ENCODE peak calls at places on chromosomes 2 and 18, in six cellular contexts. R is tibial nerve, L is fibroblast of the aortic adventitia, J is IMR-90, D is testis, U is left ventricle myocardium inferior. C is an unnamed sample.
A peak's percentile ranks its signal among the peaks of the same experiment; 100 is the strongest.

GRCh38 chr2:74554821-74555531 is 456 bp downstream of the DOK1 start:
- DNase-seq in R (no peak), L (no peak), J (peak; percentile 27), D (peak; percentile 44), U (peak; percentile 38), C (peak; percentile 50)

GRCh38 chr2:238380785-238381184 is 45.9 kb upstream of the ASB1 start:
- DNase-seq in R (no peak), L (peak; percentile 45), J (peak; percentile 74), D (no peak), U (no peak), C (peak; percentile 57)

GRCh38 chr2:201118957-201119848 is 3.2 kb downstream of the CFLAR start:
- DNase-seq in R (no peak), L (peak; percentile 57), J (peak; percentile 52), D (no peak), U (no peak), C (peak; percentile 68)

GRCh38 chr2:74778381-74779371 is 55.3 kb upstream of the HK2 start:
- DNase-seq in R (no peak), L (no peak), J (peak; percentile 18), D (peak; percentile 79), U (no peak), C (no peak)

GRCh38 chr18:24678626-24679025 is 218.2 kb downstream of the HRH4 start:
- DNase-seq in R (no peak), L (no peak), J (peak; percentile 73), D (no peak), U (no peak), C (no peak)

GRCh38 chr2:129074526-129074925 is 755.9 kb upstream of the HS6ST1 start:
- DNase-seq in R (no peak), L (no peak), J (no peak), D (no peak), U (no peak), C (no peak)

GRCh38 chr2:147161746-147162145 is 683.1 kb upstream of the ACVR2A start:
- DNase-seq in R (no peak), L (no peak), J (no peak), D (no peak), U (no peak), C (no peak)

GRCh38 chr2:70938580-70938938 is 2.9 kb downstream of the ATP6V1B1 start:
- DNase-seq in R (no peak), L (no peak), J (no peak), D (no peak), U (no peak), C (no peak)

GRCh38 chr2:2731885-2732284 is 400.8 kb upstream of the MYT1L start:
- DNase-seq in R (no peak), L (no peak), J (no peak), D (no peak), U (no peak), C (no peak)

GRCh38 chr2:236656721-236657120 is 87.1 kb downstream of the ACKR3 start:
- DNase-seq in R (no peak), L (no peak), J (no peak), D (no peak), U (no peak), C (no peak)

GRCh38 chr2:127047054-127047453 is 59.9 kb downstream of the BIN1 start:
- DNase-seq in R (no peak), L (no peak), J (no peak), D (no peak), U (no peak), C (no peak)

GRCh38 chr2:172084484-172084733 is 898 bp upstream of the DLX1 start:
- DNase-seq in R (no peak), L (no peak), J (no peak), D (no peak), U (no peak), C (no peak)

GRCh38 chr2:172082105-172082943 is 3.0 kb upstream of the DLX1 start:
- DNase-seq in R (no peak), L (peak; percentile 26), J (no peak), D (no peak), U (no peak), C (no peak)

GRCh38 chr2:172081248-172082022 is 3.9 kb upstream of the DLX1 start:
- DNase-seq in R (no peak), L (no peak), J (no peak), D (no peak), U (no peak), C (no peak)

GRCh38 chr2:172083725-172084483 is 1.4 kb upstream of the DLX1 start:
- DNase-seq in R (no peak), L (no peak), J (no peak), D (no peak), U (no peak), C (no peak)

DNA sequence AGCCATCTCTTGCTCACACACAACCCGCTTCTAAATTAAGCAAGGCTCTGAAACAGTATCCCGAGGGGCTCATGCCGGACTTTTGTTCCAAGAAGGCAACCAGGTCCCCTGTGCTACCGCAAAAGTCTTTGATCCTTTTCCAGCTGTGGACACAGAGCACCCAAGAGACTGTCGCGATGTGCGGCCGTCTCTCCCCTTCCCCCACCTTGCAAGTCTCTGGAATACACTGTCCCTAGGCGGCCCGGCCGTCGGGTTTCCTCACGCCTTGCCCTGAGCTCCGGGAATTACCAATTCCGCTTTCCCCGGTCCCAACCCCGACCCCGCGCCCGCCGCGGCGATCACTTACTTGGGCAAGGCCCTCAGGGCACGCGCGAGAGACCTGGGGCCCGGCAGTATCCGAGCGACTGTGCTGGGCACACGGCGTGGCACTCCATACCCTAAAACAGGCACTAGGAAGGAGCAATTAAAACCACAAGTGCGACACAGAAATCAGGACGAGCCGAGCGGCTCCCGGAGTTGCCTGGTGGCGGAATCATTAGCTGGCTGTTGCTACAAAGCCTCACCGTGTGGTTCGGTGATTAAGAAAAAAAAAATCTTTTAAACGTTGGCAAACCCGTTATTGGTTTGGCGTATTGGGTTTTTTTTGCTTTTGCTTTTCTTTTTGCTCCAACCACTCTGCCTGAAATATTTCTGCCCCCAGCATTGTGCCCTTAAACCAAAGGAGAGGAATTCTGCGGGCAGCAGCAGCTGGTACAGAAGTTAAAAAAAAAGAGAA is 2.2 kb upstream of the DLX1 start:
- DNase-seq in R (no peak), L (peak; percentile 11), J (no peak), D (no peak), U (no peak), C (no peak)
- H3K4me3 ChIP-seq in R (no peak overlapping the region), L (peak overlapping the region; percentile 9), J (no peak overlapping the region), D (no peak overlapping the region), U (no peak overlapping the region), C (no peak overlapping the region)

DNA sequence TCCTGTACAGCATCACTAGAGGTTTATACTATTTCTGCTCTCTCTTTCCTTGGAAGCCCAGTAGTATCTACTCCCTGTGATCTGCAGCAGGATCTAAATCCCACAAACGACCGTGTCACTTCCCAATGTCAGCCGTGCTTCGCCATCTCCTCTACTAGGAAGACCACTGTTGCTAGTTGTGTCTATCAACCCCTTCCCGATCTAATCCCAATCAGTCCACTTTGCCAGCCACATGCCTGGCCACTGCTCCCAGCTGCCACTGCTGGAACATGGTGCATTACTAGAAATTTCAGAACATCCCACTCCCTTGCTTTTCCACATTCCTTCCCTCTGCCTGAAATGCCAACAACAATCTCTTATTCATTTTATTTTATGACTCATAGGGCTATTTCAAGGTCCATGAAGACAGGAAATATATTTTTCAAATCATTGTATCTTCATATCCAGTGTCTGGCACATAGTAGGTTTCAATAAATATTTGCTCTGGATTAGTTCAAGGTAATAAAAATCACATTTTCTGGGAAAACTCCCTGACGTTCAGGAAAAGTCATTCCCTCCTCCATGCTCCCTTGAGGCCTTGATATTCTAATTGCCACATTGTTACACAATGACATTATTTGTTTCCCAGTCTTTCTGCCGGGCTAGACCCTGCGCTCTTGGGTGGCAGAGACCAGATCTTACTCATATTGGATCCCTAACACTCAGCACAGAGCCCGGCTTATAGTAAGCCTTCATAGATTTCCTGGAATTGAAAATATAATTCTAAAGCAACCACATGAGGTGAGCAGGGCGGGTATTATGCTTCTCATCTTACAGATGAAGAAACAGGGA is 2.1 kb upstream of the TRIB2 start:
- DNase-seq in R (no peak), L (peak; percentile 61), J (peak; percentile 35), D (peak; percentile 69), U (no peak), C (peak; percentile 62)
- H3K4me3 ChIP-seq in R (no peak overlapping the region), L (no peak overlapping the region), J (no peak overlapping the region), D (no peak overlapping the region), U (no peak overlapping the region), C (no peak overlapping the region)

DNA sequence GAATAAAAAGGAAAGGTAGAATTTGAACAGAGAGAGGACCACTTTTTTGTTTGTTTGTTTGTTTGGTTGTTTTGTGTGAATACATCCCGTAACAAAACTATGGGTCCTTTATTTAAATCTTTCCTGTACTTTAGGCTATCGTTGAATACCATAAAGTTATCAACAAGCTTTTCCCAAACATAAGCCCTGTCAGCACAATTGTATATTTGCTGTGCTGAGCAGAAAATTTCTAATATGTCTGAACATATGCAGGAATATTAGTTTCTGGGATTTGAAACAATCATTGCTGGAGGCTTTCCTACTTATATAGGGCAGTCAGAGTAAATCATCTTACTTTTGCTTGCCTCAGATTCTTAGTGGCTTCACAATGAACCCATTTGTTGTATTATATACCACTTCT is 536.4 kb downstream of the CNTNAP5 start:
- DNase-seq in R (no peak), L (no peak), J (no peak), D (no peak), U (no peak), C (no peak)
- H3K4me3 ChIP-seq in R (no peak overlapping the region), L (no peak overlapping the region), J (no peak overlapping the region), D (no peak overlapping the region), U (no peak overlapping the region), C (no peak overlapping the region)

GRCh38 chr2:241548451-241548835 is 10.1 kb upstream of the BOK start:
- DNase-seq in R (no peak), L (no peak), J (no peak), D (no peak), U (no peak), C (no peak)

GRCh38 chr2:241551599-241551997 is 6.9 kb upstream of the BOK start:
- DNase-seq in R (no peak), L (no peak), J (no peak), D (no peak), U (no peak), C (no peak)

GRCh38 chr2:241553512-241553830 is 5.1 kb upstream of the BOK start:
- DNase-seq in R (no peak), L (no peak), J (no peak), D (no peak), U (no peak), C (no peak)

GRCh38 chr2:241551998-241552737 is 6.4 kb upstream of the BOK start:
- DNase-seq in R (no peak), L (no peak), J (no peak), D (no peak), U (no peak), C (no peak)

DNA sequence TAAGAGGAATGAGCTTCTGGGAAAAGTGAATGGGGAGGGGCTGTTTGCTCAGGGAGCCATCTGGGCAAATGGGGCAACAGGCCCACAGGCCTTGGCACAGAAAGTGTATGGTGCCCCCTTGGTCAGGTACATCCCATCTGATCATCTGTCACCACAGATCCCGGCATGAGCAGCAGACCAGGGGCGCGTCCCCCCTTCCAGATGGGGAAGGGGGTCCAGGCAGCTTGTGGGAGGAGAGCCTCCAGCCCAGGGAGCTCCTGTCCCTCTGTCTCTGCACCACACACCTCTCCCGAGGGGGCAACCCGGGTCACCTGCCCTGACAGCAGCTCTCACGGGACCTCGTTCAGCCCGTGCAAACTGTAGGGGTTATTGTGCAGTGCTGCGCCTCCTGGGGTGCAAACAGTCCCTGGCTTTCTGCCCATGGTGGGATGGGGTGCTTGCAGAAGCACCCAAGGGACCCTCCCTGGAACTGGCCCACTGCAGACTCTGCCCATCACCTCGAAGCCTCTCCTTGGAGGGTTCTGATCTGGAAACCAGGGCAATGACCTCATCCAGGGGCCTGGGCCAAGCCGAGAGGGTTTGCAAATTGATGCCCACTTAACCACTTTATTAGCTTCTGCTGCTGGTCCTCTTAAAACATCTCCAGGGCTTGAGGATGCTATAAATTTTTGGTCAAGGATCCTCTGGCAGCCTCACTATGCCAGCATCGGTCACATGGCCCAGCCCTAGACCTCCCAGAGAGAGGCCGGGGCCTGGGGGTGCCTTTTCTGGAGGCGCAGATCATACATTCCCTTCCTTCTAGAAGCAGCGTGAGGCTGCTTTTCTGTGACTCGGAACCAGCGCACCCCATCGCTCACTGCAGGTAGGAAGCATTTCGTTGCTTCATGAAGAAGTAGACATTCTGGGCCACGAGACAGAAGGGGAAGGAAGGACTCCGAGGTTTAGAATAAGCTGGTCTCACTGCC is 7.6 kb upstream of the BOK start:
- DNase-seq in R (no peak), L (no peak), J (no peak), D (no peak), U (no peak), C (no peak)
- H3K4me3 ChIP-seq in R (no peak overlapping the region), L (no peak overlapping the region), J (no peak overlapping the region), D (no peak overlapping the region), U (peak overlapping the region; percentile 43), C (no peak overlapping the region)